ENCODE peak calls at places on chromosomes 2 and 18, in four cellular contexts. M is body of pancreas, U is heart left ventricle, Z is spleen. G is an unnamed sample. For H3K4me1, the result is how much of the 10 kb centered on the place peaks cover.

GRCh38 chr2:31729065-31729439 is 148.3 kb upstream of the SRD5A2 start:
- DNase-seq in U (no peak), Z (no peak), M (no peak), G (no peak)

GRCh38 chr2:158025263-158025996 is 76.2 kb upstream of the UPP2 start:
- DNase-seq in Z (no peak), M (no peak), U (no peak), G (no peak)

GRCh38 chr2:186772579-186772978 is 76.4 kb downstream of the ZSWIM2 start:
- DNase-seq in M (no peak), U (no peak), Z (no peak), G (no peak)

GRCh38 chr2:46847185-46847710 is 68.4 kb downstream of the MCFD2 start:
- DNase-seq in Z (no peak), U (peak), M (peak), G (peak)

GRCh38 chr2:113009617-113010016 is 4.4 kb downstream of the IL36A start:
- DNase-seq in Z (no peak), U (no peak), M (no peak), G (no peak)

GRCh38 chr2:109125595-109126500 is 3.2 kb upstream of the SH3RF3 start:
- DNase-seq in Z (no peak), M (no peak), U (no peak), G (no peak)

GRCh38 chr2:97716695-97717617 is 3.6 kb downstream of the ZAP70 start:
- DNase-seq in Z (peak), M (no peak), U (no peak), G (no peak)

GRCh38 chr2:240820014-240820606 is at the start of gene KIF1A:
- DNase-seq in Z (peak), U (no peak), M (peak), G (no peak)

GRCh38 chr2:9178110-9178904 is 28.3 kb upstream of the ASAP2 start:
- DNase-seq in U (no peak), M (peak), Z (no peak), G (no peak)

GRCh38 chr18:48623468-48624220 is 84.8 kb downstream of the CTIF start:
- DNase-seq in U (no peak), M (no peak), Z (no peak), G (no peak)

GRCh38 chr2:19872302-19872701 is 29.5 kb downstream of the TTC32 start:
- DNase-seq in U (no peak), Z (peak), M (no peak), G (no peak)

GRCh38 chr2:239464166-239465016 is 63.6 kb upstream of the HDAC4 start:
- DNase-seq in U (peak), Z (peak), M (no peak), G (no peak)

GRCh38 chr18:30106356-30106755 is 936.2 kb downstream of the DSC3 start:
- DNase-seq in Z (no peak), M (no peak), U (no peak), G (no peak)

GRCh38 chr2:37870829-37871228 is 54.3 kb upstream of the RMDN2 start:
- DNase-seq in Z (no peak), M (no peak), U (no peak), G (no peak)

GRCh38 chr18:46759885-46760284 is 3.0 kb upstream of the ST8SIA5 start:
- DNase-seq in U (no peak), M (no peak), Z (no peak), G (no peak)

GRCh38 chr2:158501301-158501700 is 44.5 kb downstream of the PKP4 start:
- DNase-seq in U (peak), Z (no peak), M (peak), G (no peak)

GRCh38 chr2:204027105-204027504 is 90.5 kb downstream of the ICOS start:
- DNase-seq in M (no peak), Z (no peak), U (no peak), G (no peak)

GRCh38 chr2:201100497-201100896 is 15.5 kb upstream of the CFLAR start:
- DNase-seq in U (no peak), M (no peak), Z (no peak), G (no peak)

DNA sequence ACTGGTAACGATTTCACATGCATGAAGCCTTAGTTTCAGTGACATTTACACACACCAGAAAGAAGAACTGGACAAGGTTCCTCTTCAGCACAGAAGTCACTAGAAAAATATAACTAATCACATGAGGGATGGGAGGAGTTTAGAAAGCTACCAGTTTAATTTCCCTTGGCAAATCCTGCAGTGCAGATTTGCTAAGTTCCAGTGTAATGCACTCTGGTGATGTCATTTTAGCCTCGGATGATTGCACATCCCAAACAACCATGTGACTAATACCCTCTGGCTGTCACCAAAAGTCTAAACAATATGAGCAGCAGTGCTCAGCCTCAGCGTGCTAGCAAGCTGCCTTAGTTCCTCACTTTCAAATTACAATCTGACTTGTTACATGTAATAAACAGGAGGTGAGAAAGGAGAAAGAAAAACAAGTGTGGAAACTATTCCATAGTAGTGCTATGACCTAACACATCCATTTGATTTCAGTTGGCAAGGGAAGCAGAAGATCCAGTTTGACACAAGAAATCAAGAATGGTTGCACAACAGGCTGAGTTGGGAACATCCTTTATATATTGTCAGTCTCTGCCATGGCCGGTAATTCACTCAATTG is 35.3 kb upstream of the PPP1CB start:
- DNase-seq in U (no peak), M (peak), Z (peak), G (no peak)
- TF ChIP-seq POLR2A in U (no peak), M (peak), Z (no peak), G (no peak)

GRCh38 chr2:102753563-102754159 is 8.2 kb upstream of the TMEM182 start:
- DNase-seq in U (no peak), Z (no peak), M (peak), G (no peak)
- H3K4me1 ChIP-seq in U (under half), Z (under half), M (under half), G (under half)

GRCh38 chr2:219160186-219161017 is at the start of gene NHEJ1:
- DNase-seq in M (peak), Z (peak), U (peak), G (peak)
- TF ChIP-seq POLR2A in M (peak), Z (no peak), U (peak), G (no peak)

GRCh38 chr2:127650041-127650784 is 4.3 kb downstream of the GPR17 start:
- DNase-seq in M (no peak), Z (peak), U (no peak), G (no peak)
- H3K4me1 ChIP-seq in M (under half), Z (half or more), U (half or more), G (under half)

DNA sequence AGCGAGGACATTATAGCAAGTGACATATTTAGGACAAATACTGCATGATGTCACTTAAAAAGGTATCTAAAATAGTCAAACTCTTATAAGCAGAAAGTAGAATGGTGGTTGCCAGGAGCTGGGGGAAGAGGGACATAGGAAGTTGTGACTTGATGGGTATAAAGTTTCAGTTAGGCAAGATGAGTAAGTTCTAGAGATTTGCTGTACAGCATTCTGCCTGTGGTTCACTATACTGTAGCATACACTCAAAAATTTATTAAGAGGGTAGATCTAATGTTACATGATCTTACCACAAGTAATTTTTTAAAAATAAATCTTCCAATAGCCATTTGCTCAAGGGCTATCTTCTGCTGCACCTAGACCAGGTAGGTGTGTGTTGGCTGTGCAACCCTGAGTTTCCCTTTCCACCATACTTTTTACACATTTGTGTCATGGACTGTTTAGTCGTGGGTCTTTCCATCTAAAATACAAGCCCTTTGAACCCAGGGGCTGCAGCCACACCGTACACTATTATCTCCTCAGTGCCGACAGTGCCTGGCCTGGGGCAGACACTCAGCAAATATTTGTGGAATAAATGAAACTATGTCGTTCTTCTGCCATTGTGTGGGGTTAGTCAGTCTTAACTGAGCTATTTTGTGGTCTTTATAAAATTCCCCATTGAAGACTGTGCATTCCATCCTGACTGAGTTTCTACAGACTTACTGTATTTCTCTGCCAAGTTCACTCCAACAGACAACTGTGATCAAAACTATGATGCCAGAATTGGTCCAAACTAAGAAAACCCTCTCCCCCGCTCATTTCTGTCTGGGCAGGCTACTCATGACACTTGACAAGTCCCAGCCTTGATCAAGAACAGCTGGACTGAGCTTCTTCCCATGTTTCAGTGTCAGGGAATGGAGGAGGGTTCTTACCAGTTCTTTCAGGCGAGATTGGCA is 77.8 kb upstream of the NPAS2 start:
- DNase-seq in U (peak), Z (no peak), M (peak), G (no peak)
- TF ChIP-seq POLR2A in U (no peak), Z (no peak), M (no peak), G (no peak)

GRCh38 chr2:220499281-220499680 is 871.9 kb downstream of the SLC4A3 start:
- DNase-seq in U (peak), M (no peak), Z (no peak), G (no peak)

GRCh38 chr2:220504890-220505564 is 877.6 kb downstream of the SLC4A3 start:
- DNase-seq in M (no peak), Z (no peak), U (no peak), G (no peak)

GRCh38 chr2:220506466-220506865 is 879.0 kb downstream of the SLC4A3 start:
- DNase-seq in U (no peak), Z (no peak), M (no peak), G (no peak)

GRCh38 chr2:220502539-220502938 is 875.1 kb downstream of the SLC4A3 start:
- DNase-seq in U (no peak), M (no peak), Z (no peak), G (no peak)

GRCh38 chr2:220503446-220503845 is 876.0 kb downstream of the SLC4A3 start:
- DNase-seq in Z (no peak), U (no peak), M (no peak), G (no peak)
- H3K4me1 ChIP-seq in Z (under half), U (under half), M (under half), G (under half)

DNA sequence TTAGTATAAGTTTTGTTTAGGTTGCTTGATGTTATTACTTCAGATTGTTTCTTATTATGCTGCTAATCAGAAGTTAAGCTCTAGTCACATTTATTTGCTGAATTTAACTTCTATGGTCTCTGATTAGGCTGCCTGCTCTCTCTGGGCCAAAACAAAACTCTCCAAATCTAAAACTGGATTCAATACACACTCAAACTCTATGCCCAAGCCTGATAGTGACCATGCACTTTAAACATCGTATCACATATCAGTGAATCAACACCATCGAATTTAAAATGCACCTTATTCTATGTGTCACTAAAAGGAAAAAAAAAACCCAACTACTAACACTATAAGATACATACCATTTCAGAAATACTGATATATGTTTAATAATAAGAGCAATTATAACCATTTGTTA is 76.9 kb upstream of the FRZB start:
- DNase-seq in U (no peak), M (no peak), Z (no peak), G (no peak)
- TF ChIP-seq POLR2A in U (no peak), M (no peak), Z (no peak), G (no peak)

GRCh38 chr2:64659252-64659651 is 5.5 kb upstream of the SERTAD2 start:
- DNase-seq in M (no peak), U (no peak), Z (no peak), G (no peak)
- H3K4me1 ChIP-seq in M (under half), U (under half), Z (half or more), G (under half)

G was measured in esophagus squamous epithelium.